ENCODE peak calls at places on chromosomes 1 and 21, in four cellular contexts. N is body of pancreas, U is cardiac muscle cell, H is right cardiac atrium. A is an unnamed sample.

GRCh38 chr1:175376194-175376593 is 183.6 kb upstream of the KIAA0040 start:
- DNase-seq in U (no peak), N (no peak), H (no peak), A (no peak)

GRCh38 chr1:34500451-34500850 is 254.4 kb upstream of the GJB5 start:
- DNase-seq in U (peak; percentile 81), N (peak; percentile 18), H (peak; percentile 67), A (no peak)

GRCh38 chr1:248848596-248848995 is 10.3 kb downstream of the ZNF692 start:
- DNase-seq in N (no peak), U (no peak), H (no peak), A (no peak)

GRCh38 chr1:43779266-43779665 is 71.9 kb downstream of the ST3GAL3 start:
- DNase-seq in N (no peak), U (no peak), H (no peak), A (no peak)

GRCh38 chr1:15412843-15413242 is 3.2 kb downstream of the EFHD2 start:
- DNase-seq in H (no peak), U (no peak), N (peak; percentile 81), A (no peak)

GRCh38 chr1:116273042-116273783 is 99.8 kb upstream of the ATP1A1 start:
- DNase-seq in N (no peak), U (peak; percentile 27), H (peak; percentile 75), A (no peak)

GRCh38 chr21:46065993-46066842 is 31.7 kb upstream of the COL6A2 start:
- DNase-seq in U (no peak), N (no peak), H (peak; percentile 65), A (no peak)

GRCh38 chr1:36172017-36172747 is 16.2 kb downstream of the MAP7D1 start:
- DNase-seq in N (no peak), U (no peak), H (peak; percentile 46), A (no peak)

GRCh38 chr1:153658400-153659174 is at the start of gene SNAPIN:
- DNase-seq in U (peak; percentile 93), N (peak; percentile 94), H (peak; percentile 97), A (peak; percentile 84)

GRCh38 chr1:219771039-219771438 is 157.3 kb downstream of the SLC30A10 start:
- DNase-seq in U (no peak), N (no peak), H (no peak), A (no peak)

GRCh38 chr1:247210062-247210385 is 38.2 kb upstream of the ZNF124 start:
- DNase-seq in H (no peak), N (no peak), U (no peak), A (no peak)

GRCh38 chr1:225691377-225691776 is 38.5 kb upstream of the ENAH start:
- DNase-seq in H (no peak), N (peak; percentile 51), U (no peak), A (no peak)

GRCh38 chr1:66788231-66788939 is 12.7 kb downstream of the INSL5 start:
- DNase-seq in U (no peak), H (no peak), N (no peak), A (no peak)

GRCh38 chr1:30751830-30752650 is 5.5 kb downstream of the LAPTM5 start:
- DNase-seq in N (no peak), U (no peak), H (no peak), A (no peak)
- H3K4me1 ChIP-seq in N (no peaks in the 10 kb centered on the region), U (no peaks in the 10 kb centered on the region), H (no peaks in the 10 kb centered on the region), A (peaks cover 81% of the 10 kb centered on the region)

GRCh38 chr1:228836427-228836826 is 101.1 kb downstream of the RHOU start:
- DNase-seq in U (no peak), H (no peak), N (peak; percentile 46), A (no peak)

GRCh38 chr1:228836954-228837481 is 101.7 kb downstream of the RHOU start:
- DNase-seq in U (no peak), H (no peak), N (no peak), A (no peak)

GRCh38 chr1:228837817-228838716 is 102.8 kb downstream of the RHOU start:
- DNase-seq in U (peak; percentile 56), H (peak; percentile 76), N (peak; percentile 82), A (no peak)

GRCh38 chr1:228833911-228834631 is 98.8 kb downstream of the RHOU start:
- DNase-seq in U (no peak), H (no peak), N (no peak), A (no peak)

DNA sequence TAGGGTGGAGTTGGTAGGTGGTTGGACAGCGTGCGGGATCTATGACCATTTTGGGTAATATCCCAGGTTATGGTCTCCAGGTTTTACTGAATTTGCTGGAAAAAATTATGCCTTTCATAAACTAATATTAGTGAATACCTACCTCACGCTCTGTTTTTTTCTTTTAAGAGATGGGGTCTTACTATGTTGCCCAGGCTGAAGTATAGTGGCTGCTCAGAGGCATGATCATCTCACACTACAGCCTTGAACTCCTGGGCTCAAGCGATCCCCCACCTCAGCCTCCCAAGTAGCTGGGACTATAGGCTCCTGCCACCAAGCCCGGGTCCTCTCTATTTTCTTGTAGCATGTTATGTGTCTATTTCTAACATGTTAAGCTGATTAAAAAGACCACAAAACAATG is 100.2 kb downstream of the RHOU start:
- DNase-seq in N (no peak), H (no peak), U (no peak), A (no peak)
- H3K4me1 ChIP-seq in N (peaks cover 52% of the 10 kb centered on the region), H (peaks cover 13% of the 10 kb centered on the region), U (peaks cover 9% of the 10 kb centered on the region), A (no peaks in the 10 kb centered on the region)

DNA sequence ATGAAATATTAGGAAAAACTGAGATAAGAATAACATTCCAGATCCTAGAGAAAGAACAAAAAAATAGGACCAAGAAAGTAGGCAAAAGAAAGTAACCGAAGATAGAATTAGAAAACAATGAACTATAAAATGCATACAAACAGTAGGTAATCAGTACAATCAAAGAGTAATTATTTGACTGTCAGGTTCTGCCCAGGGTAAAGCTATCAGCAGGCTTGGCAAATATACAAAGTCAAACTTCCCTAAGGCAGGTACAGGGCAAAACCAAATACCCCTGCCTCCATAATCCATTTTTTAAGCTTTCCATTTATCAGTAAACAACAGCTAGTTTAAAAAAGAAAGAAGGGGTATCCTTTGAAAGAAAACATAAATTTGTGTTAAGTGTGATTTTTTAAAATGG is 44.4 kb downstream of the TESK2 start:
- DNase-seq in N (no peak), U (no peak), H (no peak), A (no peak)
- H3K4me1 ChIP-seq in N (peaks cover 6% of the 10 kb centered on the region), U (no peaks in the 10 kb centered on the region), H (peaks cover 1% of the 10 kb centered on the region), A (no peaks in the 10 kb centered on the region)

GRCh38 chr1:74579425-74579824 is 67.0 kb upstream of the LRRC53 start:
- DNase-seq in U (no peak), H (no peak), N (no peak), A (no peak)
- H3K4me1 ChIP-seq in U (no peaks in the 10 kb centered on the region), H (no peaks in the 10 kb centered on the region), N (no peaks in the 10 kb centered on the region), A (no peaks in the 10 kb centered on the region)

DNA sequence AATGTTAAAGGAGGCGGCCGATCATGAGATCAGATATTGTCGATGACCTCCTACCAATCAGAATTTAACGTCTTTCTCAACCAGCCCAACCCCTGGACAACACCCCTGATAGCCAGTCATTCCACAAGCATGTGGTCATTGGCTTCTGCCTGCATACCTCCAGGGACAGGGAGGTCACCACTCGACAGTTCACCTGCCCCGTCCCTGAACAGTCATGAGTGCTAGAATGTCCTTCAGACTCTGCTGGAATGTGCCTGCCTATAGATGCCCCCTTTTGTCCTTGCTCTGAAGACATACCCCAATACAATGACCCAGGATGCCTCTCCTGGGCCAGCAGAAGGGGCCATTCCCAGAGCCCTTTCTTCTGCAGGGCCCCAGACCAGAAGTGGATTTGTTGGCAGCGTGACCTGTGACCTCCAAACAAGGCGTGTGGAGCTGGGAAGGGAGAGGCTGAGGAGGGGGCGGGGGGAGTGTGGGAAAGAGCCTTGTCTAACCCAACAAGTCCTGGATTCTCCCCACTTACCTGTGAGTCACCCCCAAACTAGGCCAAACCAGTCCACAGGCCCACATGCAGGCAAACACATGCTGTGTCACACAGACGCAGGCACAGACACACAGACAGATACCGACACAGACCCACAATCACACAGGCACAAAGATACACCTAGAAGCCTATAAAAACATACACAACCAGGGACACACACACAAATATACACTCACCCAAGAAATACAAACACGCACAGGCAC is 2.2 kb downstream of the CRYBG2 start:
- DNase-seq in H (no peak), U (no peak), N (no peak), A (no peak)
- H3K4me1 ChIP-seq in H (no peaks in the 10 kb centered on the region), U (peaks cover 10% of the 10 kb centered on the region), N (peaks cover 7% of the 10 kb centered on the region), A (no peaks in the 10 kb centered on the region)

DNA sequence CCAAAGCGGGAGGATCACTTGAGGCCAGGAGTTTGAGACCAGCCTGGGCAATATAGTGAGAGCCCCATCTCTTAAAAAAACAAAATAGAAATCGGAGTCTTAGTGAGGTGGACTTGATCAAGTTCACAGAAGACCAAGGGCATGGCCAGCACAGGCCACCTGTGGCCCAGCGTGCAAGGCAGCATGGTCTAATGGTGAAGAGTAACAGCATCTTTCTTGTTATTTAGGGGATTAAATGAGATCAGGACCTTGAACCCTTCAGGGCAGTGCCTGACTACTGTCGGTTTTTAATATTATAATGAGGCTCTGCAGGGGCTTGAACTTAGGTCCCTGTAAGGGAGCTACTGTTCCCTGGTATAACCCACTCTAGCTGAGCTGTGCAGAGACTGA is 38.5 kb downstream of the EIF2D start:
- DNase-seq in N (no peak), U (no peak), H (no peak), A (no peak)
- H3K4me1 ChIP-seq in N (no peaks in the 10 kb centered on the region), U (peaks cover 20% of the 10 kb centered on the region), H (peaks cover 11% of the 10 kb centered on the region), A (peaks cover 99% of the 10 kb centered on the region)

GRCh38 chr1:171350579-171350978 is 36.6 kb downstream of the FMO4 start:
- DNase-seq in U (no peak), H (no peak), N (no peak), A (no peak)

GRCh38 chr1:171352554-171352953 is 38.6 kb downstream of the FMO4 start:
- DNase-seq in U (no peak), N (no peak), H (no peak), A (no peak)

GRCh38 chr1:171357179-171357578 is 43.2 kb downstream of the FMO4 start:
- DNase-seq in U (no peak), N (no peak), H (no peak), A (no peak)

GRCh38 chr1:171351961-171352360 is 38.0 kb downstream of the FMO4 start:
- DNase-seq in U (no peak), H (no peak), N (no peak), A (no peak)

GRCh38 chr1:171355727-171356126 is 41.7 kb downstream of the FMO4 start:
- DNase-seq in H (no peak), N (no peak), U (no peak), A (no peak)
- H3K4me1 ChIP-seq in H (no peaks in the 10 kb centered on the region), N (no peaks in the 10 kb centered on the region), U (peaks cover 4% of the 10 kb centered on the region), A (no peaks in the 10 kb centered on the region)

A was measured in CD8-positive, alpha-beta memory T cell.